ENCODE peak calls at places on chromosomes 6 and 20, in six cellular contexts. X is cardiac muscle cell, R is heart left ventricle, L is foreskin fibroblast, E is OCI-LY7, Y is fibroblast of lung. Q is an unnamed sample.

GRCh38 chr20:1998715-1999114 is 4.9 kb upstream of the PDYN start:
- DNase-seq in L (no peak), E (no peak), Y (no peak), R (no peak), X (no peak), Q (no peak)

GRCh38 chr6:46130665-46131064 is 876 bp downstream of the ENPP4 start:
- DNase-seq in L (no peak), Y (no peak), E (peak), R (no peak), X (no peak), Q (no peak)

GRCh38 chr20:59673288-59673997 is 69.1 kb downstream of the PHACTR3 start:
- DNase-seq in L (no peak), Y (no peak), R (no peak), X (no peak), E (no peak), Q (no peak)

GRCh38 chr6:121896363-121896762 is 460.9 kb downstream of the GJA1 start:
- DNase-seq in Y (no peak), E (no peak), X (no peak), L (no peak), R (no peak), Q (no peak)

GRCh38 chr6:150004101-150004782 is 21.1 kb downstream of the RAET1L start:
- DNase-seq in R (no peak), Y (no peak), E (peak), X (no peak), L (no peak), Q (no peak)

GRCh38 chr6:35751594-35751993 is 14.8 kb downstream of the ARMC12 start:
- DNase-seq in Y (no peak), X (no peak), L (no peak), R (no peak), E (no peak), Q (no peak)

GRCh38 chr6:33974471-33974870 is 170.7 kb upstream of the MLN start:
- DNase-seq in Y (no peak), E (no peak), L (no peak), X (no peak), R (no peak), Q (no peak)

GRCh38 chr6:149387787-149388512 is 12.1 kb upstream of the SUMO4 start:
- DNase-seq in L (no peak), R (no peak), E (no peak), X (no peak), Y (no peak), Q (no peak)

GRCh38 chr20:44993343-44993742 is 27.0 kb downstream of the STK4 start:
- DNase-seq in X (no peak), Y (peak), L (no peak), R (no peak), E (no peak), Q (no peak)

GRCh38 chr6:144745434-144745833 is 460.3 kb downstream of the UTRN start:
- DNase-seq in X (no peak), L (no peak), E (no peak), Y (no peak), R (no peak), Q (peak)

GRCh38 chr6:144744720-144745119 is 459.6 kb downstream of the UTRN start:
- DNase-seq in R (no peak), E (no peak), X (no peak), L (no peak), Y (no peak), Q (no peak)

GRCh38 chr6:144753023-144753705 is 468.0 kb downstream of the UTRN start:
- DNase-seq in L (no peak), R (no peak), X (no peak), E (peak), Y (no peak), Q (no peak)

GRCh38 chr6:144746902-144747469 is 461.9 kb downstream of the UTRN start:
- DNase-seq in E (no peak), L (no peak), X (no peak), Y (no peak), R (no peak), Q (no peak)

GRCh38 chr6:144749263-144749662 is 464.1 kb downstream of the UTRN start:
- DNase-seq in E (no peak), L (no peak), X (no peak), R (no peak), Y (no peak), Q (no peak)
- TF ChIP-seq CTCF in E (no peak), L (no peak), X (no peak), R (no peak), Y (no peak), Q (no peak)

GRCh38 chr6:156560476-156560875 is 216.7 kb upstream of the ARID1B start:
- DNase-seq in E (peak), R (no peak), X (no peak), L (no peak), Y (no peak), Q (no peak)
- TF ChIP-seq CTCF in E (no peak), R (no peak), X (no peak), L (no peak), Y (no peak), Q (no peak)

GRCh38 chr6:39891976-39892375 is 42.3 kb downstream of the MOCS1 start:
- DNase-seq in Y (no peak), R (no peak), L (no peak), E (no peak), X (no peak), Q (no peak)

GRCh38 chr6:39886871-39887270 is 47.4 kb downstream of the MOCS1 start:
- DNase-seq in E (no peak), L (no peak), Y (no peak), R (no peak), X (no peak), Q (no peak)

GRCh38 chr6:39891353-39891752 is 42.9 kb downstream of the MOCS1 start:
- DNase-seq in Y (no peak), L (no peak), R (no peak), X (no peak), E (no peak), Q (no peak)

GRCh38 chr6:39887692-39888450 is 46.4 kb downstream of the MOCS1 start:
- DNase-seq in L (peak), X (peak), E (no peak), R (peak), Y (peak), Q (peak)

GRCh38 chr6:39889229-39889628 is 45.0 kb downstream of the MOCS1 start:
- DNase-seq in R (no peak), Y (no peak), E (no peak), L (no peak), X (no peak), Q (no peak)
- TF ChIP-seq CTCF in R (no peak), Y (no peak), E (no peak), L (no peak), X (no peak), Q (no peak)

GRCh38 chr6:143539723-143540122 is 28.2 kb upstream of the FUCA2 start:
- DNase-seq in E (no peak), L (no peak), R (no peak), Y (no peak), X (no peak), Q (no peak)
- TF ChIP-seq CTCF in E (no peak), L (no peak), R (no peak), Y (no peak), X (no peak), Q (no peak)

Q was measured in fibroblast of villous mesenchyme.